ENCODE peak calls at places on chromosomes 3 and 15, in six cellular contexts. H, T, A, Q, Y and D are unnamed samples.

GRCh38 chr3:108125550-108126071 is 34.8 kb upstream of the CD47 start:
- DNase-seq in Y (no peak), T (no peak), H (peak; percentile 86), Q (no peak), A (no peak), D (no peak)

GRCh38 chr3:17339233-17339632 is 403.2 kb downstream of the TBC1D5 start:
- DNase-seq in H (no peak), T (no peak), Y (no peak), A (peak; percentile 3), Q (no peak), D (peak; percentile 4)

GRCh38 chr15:65659502-65660052 is 37.8 kb downstream of the SLC24A1 start:
- DNase-seq in Q (no peak), Y (no peak), H (no peak), A (no peak), T (no peak), D (no peak)

GRCh38 chr3:42762046-42762724 is 10.9 kb downstream of the CCDC13 start:
- DNase-seq in Q (no peak), A (peak; percentile 43), Y (no peak), H (no peak), T (no peak), D (no peak)

GRCh38 chr3:57252404-57252803 is 24.9 kb downstream of the APPL1 start:
- DNase-seq in T (no peak), A (no peak), Q (no peak), Y (no peak), H (no peak), D (no peak)

GRCh38 chr3:122392868-122393844 is 9.2 kb downstream of the FAM162A start:
- DNase-seq in A (peak; percentile 39), Q (peak; percentile 72), H (no peak), Y (peak; percentile 63), T (peak; percentile 56), D (peak; percentile 67)

GRCh38 chr15:89130194-89130593 is 41.9 kb downstream of the ABHD2 start:
- DNase-seq in H (no peak), Y (no peak), T (no peak), Q (no peak), A (no peak), D (no peak)

GRCh38 chr3:24812116-24812515 is 317.5 kb upstream of the THRB start:
- DNase-seq in A (no peak), Y (no peak), Q (no peak), T (no peak), H (no peak), D (no peak)

GRCh38 chr3:37745079-37745478 is 116.6 kb upstream of the CTDSPL start:
- DNase-seq in T (no peak), H (no peak), A (no peak), Y (no peak), Q (no peak), D (no peak)

GRCh38 chr3:108221403-108221802 is 821 bp downstream of the IFT57 start:
- DNase-seq in H (no peak), Q (no peak), T (no peak), A (no peak), Y (no peak), D (peak; percentile 14)

GRCh38 chr15:23384371-23384770 is 29.8 kb downstream of the GOLGA8S start:
- DNase-seq in Y (no peak), A (no peak), T (no peak), Q (no peak), H (no peak), D (no peak)

GRCh38 chr3:183318846-183319770 is 66.1 kb downstream of the B3GNT5 start:
- DNase-seq in H (no peak), T (peak; percentile 66), A (no peak), Q (no peak), Y (no peak), D (peak; percentile 34)

GRCh38 chr3:14602804-14603644 is 48.5 kb upstream of the CCDC174 start:
- DNase-seq in T (no peak), Y (peak; percentile 51), H (no peak), A (no peak), Q (no peak), D (no peak)

GRCh38 chr3:126014252-126014651 is 45.3 kb downstream of the ROPN1B start:
- DNase-seq in Q (peak; percentile 83), T (peak; percentile 49), H (no peak), A (no peak), Y (no peak), D (peak; percentile 76)

GRCh38 chr3:176855213-176855612 is 342.1 kb downstream of the TBL1XR1 start:
- DNase-seq in Y (no peak), T (no peak), H (no peak), A (no peak), Q (no peak), D (no peak)

GRCh38 chr3:146605106-146605505 is at the start of gene PLSCR5:
- DNase-seq in Q (no peak), Y (peak; percentile 13), A (no peak), H (no peak), T (no peak), D (peak; percentile 5)

GRCh38 chr15:98799461-98799971 is 151.2 kb downstream of the IGF1R start:
- DNase-seq in H (no peak), A (no peak), Q (peak; percentile 27), Y (peak; percentile 41), T (peak; percentile 98), D (peak; percentile 56)

GRCh38 chr15:43463998-43464397 is 29.0 kb downstream of the TP53BP1 start:
- DNase-seq in Q (no peak), A (no peak), Y (no peak), H (no peak), T (no peak), D (no peak)

GRCh38 chr3:69999191-70000027 is at the start of gene SAMMSON:
- DNase-seq in Q (peak; percentile 25), T (peak; percentile 59), Y (no peak), A (no peak), H (no peak), D (peak; percentile 18)

GRCh38 chr15:69921626-69922624 is 175.8 kb downstream of the TLE3 start:
- DNase-seq in H (peak; percentile 19), T (no peak), Y (no peak), Q (no peak), A (no peak), D (no peak)

GRCh38 chr3:37899711-37900306 is 38.1 kb downstream of the CTDSPL start:
- DNase-seq in A (no peak), Q (no peak), Y (no peak), H (no peak), T (no peak), D (no peak)

GRCh38 chr3:78992400-78992799 is 775.4 kb downstream of the ROBO1 start:
- DNase-seq in T (no peak), A (no peak), H (no peak), Y (no peak), Q (no peak), D (no peak)

GRCh38 chr3:193857996-193858395 is 265.0 kb downstream of the OPA1 start:
- DNase-seq in T (peak; percentile 99), A (peak; percentile 61), H (no peak), Q (peak; percentile 97), Y (no peak), D (peak; percentile 82)

GRCh38 chr3:188476930-188477329 is 323.0 kb downstream of the LPP start:
- DNase-seq in Q (no peak), H (no peak), T (no peak), Y (no peak), A (no peak), D (no peak)

GRCh38 chr3:42702066-42702951 is at the start of gene HHATL:
- DNase-seq in H (no peak), A (no peak), T (no peak), Q (no peak), Y (no peak), D (no peak)

GRCh38 chr3:31942446-31942845 is 38.6 kb downstream of the OSBPL10 start:
- DNase-seq in T (no peak), A (no peak), H (no peak), Q (no peak), Y (no peak), D (no peak)

GRCh38 chr3:56938545-56938944 is 121.9 kb upstream of the SPATA12 start:
- DNase-seq in Q (no peak), T (no peak), A (no peak), H (no peak), Y (no peak), D (no peak)

GRCh38 chr3:126607214-126607908 is 47.6 kb downstream of the TXNRD3 start:
- DNase-seq in H (no peak), T (peak; percentile 84), A (no peak), Y (no peak), Q (peak; percentile 61), D (peak; percentile 61)

GRCh38 chr15:39631357-39631756 is 50.5 kb downstream of the THBS1 start:
- DNase-seq in Y (no peak), Q (no peak), T (peak; percentile 33), H (no peak), A (no peak), D (peak; percentile 43)

GRCh38 chr3:123024056-123024455 is 3.5 kb downstream of the SEMA5B start:
- DNase-seq in Y (no peak), Q (no peak), T (no peak), H (no peak), A (no peak), D (no peak)

GRCh38 chr3:133413166-133414020 is 13.5 kb downstream of the BFSP2 start:
- DNase-seq in H (no peak), T (peak; percentile 52), A (peak; percentile 22), Y (peak; percentile 58), Q (peak; percentile 34), D (peak; percentile 50)

GRCh38 chr3:169554606-169555005 is 108.9 kb downstream of the MECOM start:
- DNase-seq in Q (no peak), H (no peak), T (no peak), Y (no peak), A (no peak), D (no peak)

GRCh38 chr3:78963771-78964170 is 804.0 kb downstream of the ROBO1 start:
- DNase-seq in Y (no peak), A (no peak), H (no peak), T (no peak), Q (no peak), D (no peak)